ENCODE peak calls at places on chromosome 16, in seven cellular contexts. W is cardiac septum; J is BJ; Z is HCT116; D is activated CD4-positive, alpha-beta T cell treated with anti-CD3 and anti-CD28 coated beads for 24 hours; Y is stimulated activated CD4-positive, alpha-beta T cell treated with anti-CD3 and anti-CD28 coated beads, Interleukin-1b, Interleukin-23, amount 100 ng/mL, for 1 hour; U is activated T-helper 1 cell treated with anti-CD3 and anti-CD28 coated beads, Interleukin-2, amount 50 U/mL, for 16 hours. O is an unnamed sample.

GRCh38 chr16:49800876-49801275 is 55.0 kb downstream of the ZNF423 start:
- DNase-seq in W (no peak), J (no peak), Z (no peak), D (no peak), Y (no peak), U (no peak), O (no peak)

GRCh38 chr16:13999071-13999894 is 71.8 kb upstream of the MRTFB start:
- DNase-seq in W (no peak), J (no peak), Z (no peak), D (no peak), Y (no peak), U (no peak), O (no peak)

GRCh38 chr16:16025214-16025968 is 76.0 kb downstream of the ABCC1 start:
- DNase-seq in W (no peak), J (peak; percentile 58), Z (no peak), D (peak; percentile 45), Y (peak; percentile 10), U (peak; percentile 33), O (no peak)

GRCh38 chr16:86818701-86819522 is 240.6 kb downstream of the FOXL1 start:
- DNase-seq in W (no peak), J (no peak), Z (no peak), D (no peak), Y (no peak), U (no peak), O (no peak)

GRCh38 chr16:85610059-85610445 is 3.1 kb upstream of the GSE1 start:
- DNase-seq in W (no peak), J (no peak), Z (no peak), D (no peak), Y (no peak), U (no peak), O (no peak)

GRCh38 chr16:2935418-2935817 is 23.7 kb downstream of the FLYWCH1 start:
- DNase-seq in W (no peak), J (no peak), Z (no peak), D (no peak), Y (no peak), U (no peak), O (no peak)

GRCh38 chr16:88467433-88468051 is 14.5 kb downstream of the ZFPM1 start:
- DNase-seq in W (no peak), J (no peak), Z (no peak), D (no peak), Y (no peak), U (no peak), O (no peak)

GRCh38 chr16:15141586-15141985 is 47.5 kb upstream of the RRN3 start:
- DNase-seq in W (no peak), J (no peak), Z (no peak), D (no peak), Y (no peak), U (no peak), O (no peak)

GRCh38 chr16:15990902-15991301 is 41.5 kb downstream of the ABCC1 start:
- DNase-seq in W (no peak), J (no peak), Z (no peak), D (no peak), Y (no peak), U (no peak), O (no peak)

GRCh38 chr16:29775742-29776408 is 2.2 kb upstream of the ZG16 start:
- DNase-seq in W (no peak), J (no peak), Z (no peak), D (no peak), Y (no peak), U (no peak), O (no peak)

O was measured in NCI-H510A treated with DMSO at 0.1 percent for 48 hours.